ENCODE peak calls at places on chromosomes 7 and 10, in nine cellular contexts. E is A549, W is mesothelial cell of epicardium, R is GM10248, Y is omental fat pad, T is fibroblast of lung, S is fibroblast of pulmonary artery, X is fibroblast of the aortic adventitia, I is spleen. V is an unnamed sample.

GRCh38 chr7:76338298-76339084 is 20.3 kb downstream of the YWHAG start:
- DNase-seq in E (no peak), W (no peak), R (no peak), Y (no peak), T (no peak), S (no peak), X (peak), I (no peak), V (no peak)

GRCh38 chr10:78459639-78460037 is 426.0 kb downstream of the RPS24 start:
- DNase-seq in E (no peak), W (no peak), R (no peak), Y (peak), T (no peak), S (no peak), X (no peak), I (no peak), V (no peak)

GRCh38 chr10:62818426-62819011 is 2.4 kb upstream of the EGR2 start:
- DNase-seq in E (no peak), W (no peak), R (peak), Y (no peak), T (no peak), S (peak), X (no peak), I (peak), V (peak)

GRCh38 chr10:100645609-100646008 is 99.8 kb upstream of the PAX2 start:
- DNase-seq in E (no peak), W (no peak), R (no peak), Y (no peak), T (no peak), S (no peak), X (no peak), I (no peak), V (no peak)

GRCh38 chr10:34464000-34464399 is 351.1 kb downstream of the PARD3 start:
- DNase-seq in E (no peak), W (no peak), R (no peak), Y (no peak), T (no peak), S (no peak), X (no peak), I (no peak), V (no peak)

GRCh38 chr10:128985036-128985435 is 482.0 kb upstream of the MGMT start:
- DNase-seq in E (no peak), W (no peak), R (no peak), Y (no peak), T (no peak), S (no peak), X (no peak), I (peak), V (no peak)

GRCh38 chr10:59465089-59465488 is 102.7 kb upstream of the FAM13C start:
- DNase-seq in E (no peak), W (no peak), R (no peak), Y (no peak), T (peak), S (peak), X (peak), I (no peak), V (no peak)

GRCh38 chr10:55631071-55631654 is 729.9 kb downstream of the ZWINT start:
- DNase-seq in E (peak), W (peak), R (peak), Y (no peak), T (peak), S (peak), X (no peak), I (peak), V (peak)

GRCh38 chr10:88138319-88138848 is 275.0 kb downstream of the PTEN start:
- DNase-seq in E (no peak), W (no peak), R (peak), Y (no peak), T (no peak), S (no peak), X (no peak), I (no peak), V (peak)

GRCh38 chr7:128453836-128454804 is 1.6 kb upstream of the HILPDA start:
- DNase-seq in E (no peak), W (peak), R (no peak), Y (peak), T (peak), S (peak), X (peak), I (peak), V (no peak)

GRCh38 chr7:12716134-12716667 is 28.8 kb downstream of the ARL4A start:
- DNase-seq in E (no peak), W (no peak), R (no peak), Y (no peak), T (peak), S (peak), X (peak), I (no peak), V (no peak)

GRCh38 chr7:155743197-155743596 is 69.1 kb downstream of the SHH start:
- DNase-seq in E (no peak), W (no peak), R (no peak), Y (no peak), T (no peak), S (no peak), X (no peak), I (no peak), V (no peak)

DNA sequence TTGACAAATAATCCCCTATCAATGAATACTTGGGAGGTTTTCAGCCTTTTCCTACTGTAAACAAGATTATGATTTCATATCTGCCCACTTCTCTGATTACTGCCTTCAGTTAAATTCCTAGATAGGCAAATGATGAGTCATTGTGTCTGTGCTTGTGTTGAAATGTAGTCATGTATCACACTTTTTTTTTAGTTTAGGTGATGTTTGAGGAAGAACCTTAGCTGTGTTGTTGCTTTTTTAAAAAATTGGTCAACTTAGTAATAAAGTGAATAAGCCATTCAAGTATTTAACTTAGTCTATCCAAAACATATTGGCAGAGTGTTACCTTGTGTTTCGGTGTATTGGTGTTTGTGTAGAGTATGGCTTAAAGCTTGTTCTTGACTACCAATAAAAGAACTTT is 60.0 kb downstream of the WAC start:
- DNase-seq in E (peak), W (no peak), R (no peak), Y (no peak), T (peak), S (peak), X (peak), I (no peak), V (no peak)
- TF ChIP-seq CTCF in E (no peak), W (no peak), R (no peak), Y (no peak), T (no peak), S (no peak), X (no peak), I (no peak), V (no peak)

DNA sequence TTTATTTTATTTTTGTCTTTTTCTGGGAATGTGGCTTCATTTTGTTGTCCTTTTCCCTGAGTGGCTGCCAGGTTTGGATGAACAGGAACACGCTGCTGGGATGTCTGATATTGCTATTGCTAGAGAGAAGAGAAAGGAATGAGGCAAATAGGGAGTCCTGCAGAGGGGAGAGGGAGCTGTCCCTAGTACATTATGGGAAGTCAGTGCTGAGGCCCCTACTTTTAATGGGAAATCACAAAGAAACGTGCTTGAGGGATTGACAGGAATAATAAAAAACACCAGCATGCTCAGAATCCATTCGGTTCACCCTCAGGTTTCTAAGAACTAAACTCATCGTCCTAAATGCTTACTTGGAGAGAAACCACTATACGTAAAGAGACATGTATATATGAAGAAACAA is 306.6 kb downstream of the PLXNA4 start:
- DNase-seq in E (no peak), W (no peak), R (no peak), Y (no peak), T (no peak), S (no peak), X (no peak), I (no peak), V (no peak)
- TF ChIP-seq CTCF in E (no peak), W (no peak), R (no peak), Y (no peak), T (no peak), S (no peak), X (no peak), I (no peak), V (no peak)

DNA sequence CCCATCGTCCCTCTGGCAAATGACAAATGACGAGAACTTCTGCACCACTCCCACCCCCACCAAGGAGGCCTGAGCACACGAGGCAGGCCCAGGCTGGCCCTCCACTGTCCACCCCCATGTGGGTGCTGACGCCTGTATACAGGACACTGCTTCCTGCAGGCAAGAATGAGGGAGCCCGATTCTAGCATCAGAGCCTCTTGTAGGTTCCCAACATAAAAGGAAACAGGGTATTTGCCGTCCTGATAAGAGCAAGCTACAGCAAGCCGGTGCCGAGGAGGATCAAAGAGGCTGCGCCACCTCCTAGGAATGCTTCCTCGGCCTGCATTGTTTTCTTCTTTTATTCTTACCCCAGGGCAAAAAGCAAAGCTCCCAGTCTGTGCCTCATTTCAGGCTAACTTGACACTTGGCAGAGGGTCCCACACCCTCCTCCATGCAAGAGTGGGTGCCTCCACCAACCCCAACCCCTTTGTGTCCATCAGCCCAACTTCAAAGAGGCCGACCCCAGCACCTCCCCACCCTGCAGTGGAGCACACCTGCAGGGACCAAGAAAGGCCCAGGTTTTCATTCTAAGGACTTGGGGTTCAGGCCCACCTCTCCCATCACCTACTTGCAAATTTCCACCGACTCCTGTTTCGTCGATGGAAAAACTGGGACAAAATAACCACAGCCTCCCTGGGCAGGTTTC is 23.8 kb downstream of the TNS3 start:
- DNase-seq in E (no peak), W (no peak), R (no peak), Y (no peak), T (no peak), S (no peak), X (no peak), I (peak), V (no peak)
- TF ChIP-seq CTCF in E (no peak), W (no peak), R (no peak), Y (no peak), T (no peak), S (no peak), X (no peak), I (no peak), V (peak)

DNA sequence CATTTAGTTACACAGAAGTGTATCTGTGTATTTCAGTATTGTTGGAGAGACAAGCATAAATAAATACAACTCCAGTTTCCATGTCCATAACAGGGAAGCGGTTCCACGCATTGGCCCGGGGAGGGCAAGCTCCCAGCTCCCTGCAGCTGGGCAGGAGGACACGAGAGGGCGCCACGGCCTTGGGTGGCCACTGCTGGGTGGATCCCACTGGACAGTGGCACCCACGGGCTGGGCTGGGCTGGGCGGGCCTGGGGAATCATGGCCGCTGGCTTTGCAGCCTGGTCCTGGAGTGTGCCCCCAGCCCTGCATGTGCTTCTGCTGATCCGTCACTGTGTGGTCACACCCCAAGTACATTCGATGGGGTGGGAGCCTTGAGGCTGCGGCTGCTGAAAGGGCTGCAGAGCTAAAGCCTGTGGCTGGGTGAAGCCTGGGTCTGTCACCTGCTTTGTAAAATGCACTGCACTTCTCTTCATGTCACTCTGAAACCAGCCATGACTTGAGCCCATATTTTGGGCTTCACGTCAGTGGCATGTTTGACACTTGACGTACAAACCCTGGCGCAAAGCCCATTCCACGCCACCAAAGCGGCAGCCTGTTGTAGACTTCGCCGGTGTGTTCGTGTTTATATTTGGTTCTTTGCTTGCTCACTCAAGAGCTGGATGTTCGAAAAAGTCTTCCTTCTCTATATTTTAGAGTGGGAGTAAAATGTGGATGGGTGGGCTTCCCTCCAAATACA is 27.5 kb downstream of the LRRC27 start:
- DNase-seq in E (no peak), W (no peak), R (no peak), Y (no peak), T (no peak), S (no peak), X (no peak), I (peak), V (no peak)
- TF ChIP-seq CTCF in E (no peak), W (no peak), R (no peak), Y (no peak), T (no peak), S (no peak), X (no peak), I (peak), V (no peak)

DNA sequence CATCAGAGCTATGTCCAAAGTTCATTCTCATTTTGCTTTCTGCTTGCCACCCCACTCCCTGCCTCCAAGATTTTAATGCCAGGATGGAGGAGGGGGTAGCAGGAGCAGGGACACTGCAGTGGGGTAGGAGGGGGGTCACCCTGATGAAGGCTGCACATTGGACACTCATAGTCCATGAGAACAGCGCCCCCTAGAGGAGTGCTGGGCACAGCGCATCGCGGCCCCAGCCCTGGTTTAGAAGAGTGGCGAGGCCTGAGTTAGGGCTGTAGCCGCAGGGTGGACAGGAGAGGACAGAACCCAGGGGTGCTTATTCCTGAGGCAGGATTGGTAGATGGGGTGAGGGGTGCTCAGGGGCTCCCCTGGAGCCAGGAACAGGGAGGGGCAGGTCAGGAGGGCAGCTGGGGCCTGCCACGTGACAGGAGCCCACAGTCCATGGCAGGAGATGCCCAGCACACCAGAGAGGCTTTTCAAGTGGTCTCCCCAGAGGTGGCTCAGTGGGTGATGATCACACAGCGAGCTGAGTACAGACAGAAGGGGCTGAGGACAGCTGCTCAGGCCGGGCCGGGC is 71.4 kb downstream of the NEURL1 start:
- DNase-seq in E (peak), W (no peak), R (peak), Y (no peak), T (no peak), S (peak), X (no peak), I (no peak), V (peak)
- TF ChIP-seq CTCF in E (peak), W (peak), R (peak), Y (no peak), T (peak), S (peak), X (peak), I (peak), V (peak)

GRCh38 chr10:74991435-74991834 is 120.0 kb upstream of the SAMD8 start:
- DNase-seq in E (peak), W (no peak), R (no peak), Y (no peak), T (peak), S (peak), X (no peak), I (no peak), V (peak)
- TF ChIP-seq CTCF in E (peak), W (peak), R (peak), Y (no peak), T (peak), S (peak), X (peak), I (peak), V (no peak)

DNA sequence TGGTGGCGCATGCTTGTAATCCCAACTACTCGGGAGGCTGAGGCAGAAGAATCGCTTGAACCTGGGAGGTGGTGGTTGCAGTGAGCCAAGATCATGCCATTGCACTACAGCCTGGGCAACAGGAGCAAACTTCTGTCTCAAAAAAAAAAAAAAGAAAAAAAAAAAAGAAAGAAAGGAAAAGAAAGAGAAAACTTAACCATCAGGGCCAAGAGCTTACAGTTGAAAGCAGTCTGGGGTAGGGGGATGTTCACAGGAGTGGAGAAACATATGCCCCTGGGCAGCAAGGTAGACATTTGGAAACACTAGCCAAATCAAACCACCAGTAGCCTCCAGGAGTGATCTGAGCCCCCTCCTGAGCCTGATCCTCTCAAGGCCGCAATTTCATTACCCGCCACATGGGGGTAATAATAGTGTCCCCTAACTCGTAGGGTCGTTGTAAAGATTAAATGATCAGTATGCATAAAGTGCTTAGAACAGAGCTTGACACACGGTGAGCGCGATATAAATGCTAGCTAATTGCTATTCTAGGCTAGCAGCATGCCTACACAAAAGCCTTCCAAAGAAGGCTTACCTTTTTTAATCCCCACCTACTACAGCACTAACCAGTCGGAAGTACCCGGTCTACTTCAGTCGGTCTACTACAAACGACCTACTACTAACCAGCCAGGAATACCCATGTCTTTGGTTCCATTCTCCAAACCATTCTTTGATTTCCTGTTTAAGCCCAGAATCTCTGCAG is 274.3 kb upstream of the NEBL start:
- DNase-seq in E (peak), W (no peak), R (no peak), Y (no peak), T (no peak), S (no peak), X (no peak), I (no peak), V (no peak)
- TF ChIP-seq CTCF in E (no peak), W (peak), R (no peak), Y (no peak), T (peak), S (peak), X (peak), I (no peak), V (no peak)

GRCh38 chr7:32761451-32762320 is 129.9 kb downstream of the KBTBD2 start:
- DNase-seq in E (no peak), W (no peak), R (no peak), Y (no peak), T (no peak), S (no peak), X (no peak), I (peak), V (peak)
- TF ChIP-seq CTCF in E (no peak), W (no peak), R (no peak), Y (no peak), T (no peak), S (no peak), X (peak), I (no peak), V (no peak)